ENCODE peak calls at places on chromosomes 13 and 19, in four cellular contexts. E is CD4-positive, alpha-beta T cell; C is heart left ventricle; S is PC-9. Q is an unnamed sample.

GRCh38 chr19:12913011-12913561 is 6.0 kb downstream of the SYCE2 start:
- DNase-seq in S (no peak), C (peak; percentile 85), E (no peak), Q (no peak)

GRCh38 chr19:15253076-15253475 is 20.8 kb upstream of the EPHX3 start:
- DNase-seq in S (no peak), E (no peak), C (no peak), Q (no peak)

GRCh38 chr19:18915639-18916038 is 3.5 kb downstream of the COPE start:
- DNase-seq in C (no peak), S (peak; percentile 49), E (no peak), Q (peak; percentile 10)

GRCh38 chr19:55931936-55932386 is at the start of gene NLRP13:
- DNase-seq in C (no peak), E (no peak), S (no peak), Q (no peak)

GRCh38 chr13:23378009-23378632 is 55.4 kb downstream of the SACS start:
- DNase-seq in E (no peak), C (no peak), S (no peak), Q (peak; percentile 45)

GRCh38 chr13:36248700-36249099 is 34.3 kb upstream of the SOHLH2 start:
- DNase-seq in E (no peak), S (no peak), C (no peak), Q (no peak)

GRCh38 chr19:34235425-34235940 is 18.9 kb upstream of the GARRE1 start:
- DNase-seq in S (no peak), E (no peak), C (no peak), Q (no peak)

GRCh38 chr13:71864981-71865857 is 1.8 kb downstream of the DACH1 start:
- DNase-seq in S (no peak), C (peak; percentile 58), E (no peak), Q (no peak)

GRCh38 chr19:11192957-11193939 is 4.1 kb downstream of the KANK2 start:
- DNase-seq in E (no peak), C (no peak), S (no peak), Q (no peak)

GRCh38 chr19:9323557-9323918 is 441 bp upstream of the ZNF559 start:
- DNase-seq in S (peak; percentile 64), C (peak; percentile 82), E (no peak), Q (no peak)

GRCh38 chr19:8363803-8364771 is at the start of gene ANGPTL4:
- DNase-seq in E (no peak), C (peak; percentile 84), S (peak; percentile 33), Q (peak; percentile 53)

GRCh38 chr13:65679240-65679639 is 1550.9 kb downstream of the PCDH9 start:
- DNase-seq in C (no peak), E (no peak), S (no peak), Q (no peak)

GRCh38 chr13:51125495-51126226 is 14.6 kb upstream of the C13orf42 start:
- DNase-seq in S (peak; percentile 41), C (peak; percentile 62), E (no peak), Q (no peak)

GRCh38 chr13:101917833-101918755 is 465.6 kb downstream of the ITGBL1 start:
- DNase-seq in C (no peak), S (no peak), E (no peak), Q (no peak)

GRCh38 chr19:18415177-18415867 is 3.9 kb upstream of the SSBP4 start:
- DNase-seq in C (peak; percentile 91), S (no peak), E (no peak), Q (no peak)

GRCh38 chr13:30216111-30216510 is 91.2 kb downstream of the KATNAL1 start:
- DNase-seq in S (no peak), E (no peak), C (no peak), Q (no peak)

GRCh38 chr13:48110132-48110868 is 15.4 kb upstream of the MED4 start:
- DNase-seq in E (no peak), S (no peak), C (no peak), Q (no peak)
- H3K27ac ChIP-seq in E (no peak overlapping the region), S (no peak overlapping the region), C (peak overlapping the region; percentile 83), Q (no peak overlapping the region)

GRCh38 chr19:2108251-2109016 is 11.7 kb downstream of the IZUMO4 start:
- DNase-seq in C (no peak), S (no peak), E (no peak), Q (no peak)

GRCh38 chr19:2110822-2111221 is 14.1 kb downstream of the IZUMO4 start:
- DNase-seq in E (no peak), C (no peak), S (no peak), Q (no peak)

GRCh38 chr19:2111886-2112285 is 15.2 kb downstream of the IZUMO4 start:
- DNase-seq in S (no peak), C (no peak), E (no peak), Q (no peak)

GRCh38 chr19:2111425-2111824 is 14.7 kb downstream of the IZUMO4 start:
- DNase-seq in E (no peak), C (no peak), S (no peak), Q (no peak)

DNA sequence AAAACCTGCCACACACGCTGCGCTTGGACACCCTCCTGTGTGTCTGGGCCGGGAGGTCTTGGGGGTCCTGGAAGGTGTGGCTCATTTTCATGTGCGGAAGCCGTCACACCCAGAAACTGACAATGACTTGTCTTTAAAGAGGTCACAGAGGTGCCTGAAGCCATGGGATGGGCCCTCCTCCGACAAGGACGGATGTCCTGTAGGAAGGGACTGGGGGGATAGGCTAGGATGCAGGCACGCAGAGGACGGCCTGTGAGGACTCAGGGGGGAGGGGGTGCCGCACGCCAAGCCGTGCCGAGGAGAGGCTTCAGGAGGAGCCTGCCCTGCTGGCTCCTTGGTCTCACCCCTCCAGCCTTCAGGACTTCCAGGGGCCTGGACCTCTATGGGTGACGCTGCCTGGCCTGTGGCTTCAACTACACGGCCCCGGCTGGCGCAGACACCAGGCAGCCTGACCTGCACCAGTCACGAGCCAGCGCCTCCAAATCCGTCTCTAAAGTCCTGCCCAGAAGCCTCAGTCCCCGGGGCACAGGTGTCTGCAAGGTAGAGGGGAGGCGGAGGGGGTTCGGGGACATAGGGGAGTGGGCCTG is 12.7 kb downstream of the IZUMO4 start:
- DNase-seq in E (no peak), C (no peak), S (no peak), Q (no peak)
- H3K27ac ChIP-seq in E (no peak overlapping the region), C (peak overlapping the region; percentile 33), S (no peak overlapping the region), Q (no peak overlapping the region)

DNA sequence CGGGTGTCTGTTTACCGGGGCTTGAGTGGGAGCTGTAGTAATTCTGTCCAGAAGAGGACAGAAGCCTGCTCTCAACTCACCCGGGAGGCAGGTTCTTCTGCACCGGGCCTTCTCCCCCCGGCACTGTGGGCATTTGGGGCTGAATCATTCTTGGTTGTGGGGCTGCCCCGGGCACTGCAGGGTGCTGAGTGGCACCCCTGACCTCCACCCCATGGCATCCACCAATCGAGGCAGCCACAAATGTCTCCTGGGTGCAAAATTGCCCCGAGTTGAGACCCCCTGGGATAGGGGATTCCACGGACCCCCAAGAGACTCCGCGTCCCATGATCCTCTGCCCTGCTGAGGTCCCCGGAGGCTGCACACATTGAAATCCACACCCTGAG is 68.8 kb downstream of the GNG7 start:
- DNase-seq in E (no peak), C (no peak), S (no peak), Q (no peak)
- H3K27ac ChIP-seq in E (no peak overlapping the region), C (peak overlapping the region; percentile 77), S (no peak overlapping the region), Q (no peak overlapping the region)

GRCh38 chr19:51027126-51027806 is 850 bp upstream of the KLK11 start:
- DNase-seq in S (no peak), E (no peak), C (no peak), Q (no peak)
- H3K27ac ChIP-seq in S (no peak overlapping the region), E (no peak overlapping the region), C (no peak overlapping the region), Q (peak overlapping the region; percentile 86)

DNA sequence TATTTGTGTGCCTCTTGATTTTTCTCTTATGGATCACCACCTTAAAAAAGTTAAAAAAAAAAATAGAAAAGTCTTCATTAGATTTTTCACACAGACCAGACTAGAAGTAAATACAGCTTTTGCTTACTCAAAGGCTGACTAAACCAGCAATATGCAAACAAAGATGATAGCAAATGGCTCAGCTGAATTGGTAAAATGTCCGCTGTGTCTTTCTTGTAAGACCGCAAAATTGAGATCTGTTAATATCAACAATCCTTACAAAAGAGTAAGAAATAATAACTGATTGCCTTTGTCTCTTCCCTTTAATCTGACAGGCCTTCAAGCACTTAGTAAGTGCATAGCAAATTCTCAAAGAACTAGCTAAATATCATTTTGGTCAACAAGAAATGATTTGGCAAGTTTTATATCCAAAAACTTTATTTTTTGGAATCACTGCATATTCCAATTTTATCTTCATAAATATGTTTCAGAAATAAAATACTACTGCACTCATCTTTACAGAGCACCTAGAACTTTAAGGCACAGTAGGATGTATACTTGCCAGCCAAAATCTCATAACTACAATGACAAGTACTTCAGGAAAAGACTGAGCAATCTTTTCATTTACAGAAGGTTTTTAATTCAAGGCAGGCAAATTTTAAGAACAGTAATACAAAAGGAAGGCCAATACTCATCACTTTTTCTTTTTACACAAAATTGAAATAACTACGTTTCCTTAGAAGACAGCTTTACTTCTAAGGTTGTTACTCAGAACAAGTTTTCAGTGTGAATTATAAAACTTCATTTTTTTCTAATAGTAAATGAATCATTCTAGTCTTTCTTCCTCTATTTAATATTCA is 1.2 kb downstream of the ELF1 start:
- DNase-seq in C (no peak), S (no peak), E (no peak), Q (no peak)
- H3K27ac ChIP-seq in C (no peak overlapping the region), S (peak overlapping the region; percentile 100), E (peak overlapping the region; percentile 58), Q (peak overlapping the region; percentile 93)

GRCh38 chr19:39356073-39356472 is 13.9 kb downstream of the SAMD4B start:
- DNase-seq in S (no peak), E (no peak), C (no peak), Q (no peak)

GRCh38 chr19:39355253-39355652 is 13.0 kb downstream of the SAMD4B start:
- DNase-seq in S (no peak), E (no peak), C (no peak), Q (no peak)

GRCh38 chr19:39350156-39350555 is 7.9 kb downstream of the SAMD4B start:
- DNase-seq in C (no peak), S (no peak), E (no peak), Q (no peak)

GRCh38 chr19:39351537-39352037 is 9.4 kb downstream of the SAMD4B start:
- DNase-seq in S (no peak), E (no peak), C (no peak), Q (no peak)

GRCh38 chr19:39352549-39353285 is 10.5 kb downstream of the SAMD4B start:
- DNase-seq in S (no peak), C (no peak), E (no peak), Q (no peak)
- H3K27ac ChIP-seq in S (no peak overlapping the region), C (no peak overlapping the region), E (no peak overlapping the region), Q (no peak overlapping the region)

DNA sequence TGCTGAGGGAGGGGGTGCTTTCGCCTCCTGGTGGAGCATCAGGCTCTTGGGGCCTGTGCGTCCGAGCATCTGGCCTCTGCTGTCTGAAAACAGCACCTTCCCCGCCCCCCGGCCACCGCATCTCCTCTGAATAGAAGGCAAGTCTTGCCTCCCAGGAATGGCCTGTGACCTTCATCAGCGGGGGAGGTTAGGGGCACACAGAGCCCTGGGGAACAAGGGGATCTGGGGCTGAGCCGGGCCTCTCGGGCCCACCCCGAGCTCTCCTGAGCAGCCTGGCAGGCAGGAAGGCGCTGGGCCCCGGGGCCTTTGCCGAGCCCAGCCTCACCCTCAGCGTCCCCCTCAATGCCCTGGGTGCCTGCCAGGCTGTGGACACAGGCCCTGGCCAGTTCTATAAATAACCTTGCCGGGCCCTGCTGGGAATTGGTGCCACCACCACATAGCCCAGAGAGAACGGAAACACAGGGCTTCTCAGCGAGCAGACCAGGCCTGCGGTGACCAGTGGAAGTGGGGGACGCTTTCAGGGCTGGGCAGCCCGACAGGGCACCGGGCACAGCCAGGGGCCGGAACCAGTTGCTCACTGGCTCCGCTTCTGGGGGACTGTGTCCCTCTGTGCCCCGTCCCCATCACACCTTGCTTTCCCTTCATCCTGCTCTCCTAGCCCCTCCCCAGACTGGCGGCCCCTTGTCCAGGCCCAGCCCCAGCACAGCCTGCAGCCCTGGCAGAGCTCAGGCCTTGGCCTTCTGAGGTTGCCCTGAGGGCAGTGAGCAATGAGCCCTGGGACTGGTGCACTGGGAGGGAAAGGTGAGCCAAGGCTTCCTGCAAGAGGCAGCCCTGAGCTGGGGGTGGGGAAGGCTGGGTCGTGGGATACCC is 9.5 kb downstream of the STK11 start:
- DNase-seq in S (peak; percentile 60), E (no peak), C (peak; percentile 83), Q (no peak)
- H3K27ac ChIP-seq in S (peak overlapping the region; percentile 83), E (no peak overlapping the region), C (peak overlapping the region; percentile 86), Q (peak overlapping the region; percentile 97)

Q was measured in epithelial cell of prostate.